ENCODE peak calls at places on chromosome 11, in four cellular contexts. One of them, this sample, is unnamed.

GRCh38 chr11:134125507-134125906 is 56.6 kb downstream of the JAM3 start:
- DNase-seq in lower lobe of right lung: no peak
- DNase-seq in fibroblast of lung: peak; percentile 18
- DNase-seq in body of pancreas: no peak
- DNase-seq in this sample: no peak

GRCh38 chr11:61871158-61871597 is 20.2 kb downstream of the FADS3 start:
- DNase-seq in body of pancreas: peak; percentile 72
- DNase-seq in fibroblast of lung: peak; percentile 75
- DNase-seq in lower lobe of right lung: peak; percentile 80
- DNase-seq in this sample: peak; percentile 88

GRCh38 chr11:56961609-56962008 is 27.1 kb upstream of the OR5AK2 start:
- DNase-seq in lower lobe of right lung: no peak
- DNase-seq in body of pancreas: no peak
- DNase-seq in fibroblast of lung: no peak
- DNase-seq in this sample: no peak

GRCh38 chr11:133947298-133947905 is 9.4 kb downstream of the IGSF9B start:
- DNase-seq in lower lobe of right lung: no peak
- DNase-seq in body of pancreas: no peak
- DNase-seq in fibroblast of lung: peak; percentile 29
- DNase-seq in this sample: peak; percentile 64

GRCh38 chr11:135069043-135069442 is 657.0 kb upstream of the B3GAT1 start:
- DNase-seq in body of pancreas: no peak
- DNase-seq in fibroblast of lung: no peak
- DNase-seq in lower lobe of right lung: no peak
- DNase-seq in this sample: no peak

GRCh38 chr11:123264431-123264780 is 69.4 kb upstream of the CLMP start:
- DNase-seq in body of pancreas: no peak
- DNase-seq in lower lobe of right lung: no peak
- DNase-seq in fibroblast of lung: no peak
- DNase-seq in this sample: no peak

GRCh38 chr11:36431429-36432092 is 78.5 kb downstream of the TRAF6 start:
- DNase-seq in fibroblast of lung: peak; percentile 95
- DNase-seq in body of pancreas: peak; percentile 33
- DNase-seq in lower lobe of right lung: no peak
- DNase-seq in this sample: no peak

GRCh38 chr11:126152586-126152985 is 58.9 kb downstream of the RPUSD4 start:
- DNase-seq in body of pancreas: no peak
- DNase-seq in lower lobe of right lung: no peak
- DNase-seq in fibroblast of lung: no peak
- DNase-seq in this sample: no peak

GRCh38 chr11:130738618-130739017 is 177.7 kb downstream of the SNX19 start:
- DNase-seq in lower lobe of right lung: no peak
- DNase-seq in fibroblast of lung: peak; percentile 41
- DNase-seq in body of pancreas: no peak
- DNase-seq in this sample: no peak

GRCh38 chr11:9264381-9265210 is 554 bp downstream of the DENND5A start:
- DNase-seq in lower lobe of right lung: peak; percentile 83
- DNase-seq in body of pancreas: peak; percentile 42
- DNase-seq in fibroblast of lung: peak; percentile 90
- DNase-seq in this sample: peak; percentile 83

GRCh38 chr11:47413908-47414684 is 5.7 kb downstream of the SLC39A13 start:
- DNase-seq in body of pancreas: no peak
- DNase-seq in lower lobe of right lung: no peak
- DNase-seq in fibroblast of lung: peak; percentile 84
- DNase-seq in this sample: peak; percentile 72

GRCh38 chr11:119832536-119832935 is 103.5 kb upstream of the NECTIN1 start:
- DNase-seq in fibroblast of lung: no peak
- DNase-seq in body of pancreas: peak; percentile 64
- DNase-seq in lower lobe of right lung: peak; percentile 53
- DNase-seq in this sample: no peak

GRCh38 chr11:13210424-13210823 is 67.2 kb upstream of the BMAL1 start:
- DNase-seq in fibroblast of lung: peak; percentile 86
- DNase-seq in body of pancreas: peak; percentile 69
- DNase-seq in lower lobe of right lung: peak; percentile 56
- DNase-seq in this sample: no peak

GRCh38 chr11:96707273-96707672 is 317.5 kb downstream of the JRKL start:
- DNase-seq in body of pancreas: no peak
- DNase-seq in lower lobe of right lung: no peak
- DNase-seq in fibroblast of lung: no peak
- DNase-seq in this sample: no peak

GRCh38 chr11:70517996-70518907 is 119.9 kb downstream of the CTTN start:
- DNase-seq in lower lobe of right lung: no peak
- DNase-seq in fibroblast of lung: peak; percentile 15
- DNase-seq in body of pancreas: no peak
- DNase-seq in this sample: peak; percentile 33

GRCh38 chr11:104523611-104524010 is 359.7 kb upstream of the PDGFD start:
- DNase-seq in lower lobe of right lung: no peak
- DNase-seq in fibroblast of lung: no peak
- DNase-seq in body of pancreas: no peak
- DNase-seq in this sample: no peak

GRCh38 chr11:57379732-57380131 is 1.2 kb downstream of the PRG3 start:
- DNase-seq in lower lobe of right lung: no peak
- DNase-seq in fibroblast of lung: peak; percentile 29
- DNase-seq in body of pancreas: no peak
- DNase-seq in this sample: no peak

GRCh38 chr11:61572913-61573312 is 8.0 kb downstream of the SYT7 start:
- DNase-seq in lower lobe of right lung: no peak
- DNase-seq in fibroblast of lung: no peak
- DNase-seq in body of pancreas: no peak
- DNase-seq in this sample: no peak

GRCh38 chr11:9313648-9314290 is 624 bp downstream of the TMEM41B start:
- DNase-seq in fibroblast of lung: peak; percentile 6
- DNase-seq in lower lobe of right lung: no peak
- DNase-seq in body of pancreas: no peak
- DNase-seq in this sample: no peak

GRCh38 chr11:69209936-69210659 is 54.4 kb downstream of the SMIM38 start:
- DNase-seq in body of pancreas: peak; percentile 51
- DNase-seq in fibroblast of lung: no peak
- DNase-seq in lower lobe of right lung: no peak
- DNase-seq in this sample: peak; percentile 55

GRCh38 chr11:129947474-129947873 is 52.1 kb upstream of the NFRKB start:
- DNase-seq in lower lobe of right lung: no peak
- DNase-seq in body of pancreas: no peak
- DNase-seq in fibroblast of lung: no peak
- DNase-seq in this sample: no peak

GRCh38 chr11:124745270-124745834 is 5.6 kb downstream of the NRGN start:
- DNase-seq in body of pancreas: no peak
- DNase-seq in fibroblast of lung: no peak
- DNase-seq in lower lobe of right lung: no peak
- DNase-seq in this sample: no peak

GRCh38 chr11:124746621-124747243 is 5.3 kb downstream of the VSIG2 start:
- DNase-seq in fibroblast of lung: peak; percentile 76
- DNase-seq in lower lobe of right lung: peak; percentile 91
- DNase-seq in body of pancreas: peak; percentile 87
- DNase-seq in this sample: peak; percentile 94

GRCh38 chr11:124748100-124748418 is 4.0 kb downstream of the VSIG2 start:
- DNase-seq in body of pancreas: no peak
- DNase-seq in fibroblast of lung: no peak
- DNase-seq in lower lobe of right lung: no peak
- DNase-seq in this sample: no peak

GRCh38 chr11:124747406-124748099 is 4.5 kb downstream of the VSIG2 start:
- DNase-seq in fibroblast of lung: no peak
- DNase-seq in lower lobe of right lung: no peak
- DNase-seq in body of pancreas: no peak
- DNase-seq in this sample: no peak

GRCh38 chr11:124745835-124746620 is 6.0 kb downstream of the VSIG2 start:
- DNase-seq in fibroblast of lung: no peak
- DNase-seq in lower lobe of right lung: no peak
- DNase-seq in body of pancreas: peak; percentile 44
- DNase-seq in this sample: no peak
- TF ChIP-seq CTCF in fibroblast of lung: peak; percentile 44
- TF ChIP-seq CTCF in lower lobe of right lung: no peak
- TF ChIP-seq CTCF in body of pancreas: peak; percentile 38
- TF ChIP-seq CTCF in this sample: no peak

GRCh38 chr11:114088216-114088615 is 28.7 kb downstream of the ZBTB16 start:
- DNase-seq in fibroblast of lung: no peak
- DNase-seq in body of pancreas: no peak
- DNase-seq in lower lobe of right lung: no peak
- DNase-seq in this sample: no peak

GRCh38 chr11:114087028-114087427 is 27.5 kb downstream of the ZBTB16 start:
- DNase-seq in fibroblast of lung: no peak
- DNase-seq in lower lobe of right lung: no peak
- DNase-seq in body of pancreas: no peak
- DNase-seq in this sample: no peak

GRCh38 chr11:114090225-114090624 is 30.7 kb downstream of the ZBTB16 start:
- DNase-seq in body of pancreas: no peak
- DNase-seq in fibroblast of lung: no peak
- DNase-seq in lower lobe of right lung: no peak
- DNase-seq in this sample: no peak

GRCh38 chr11:114089748-114090147 is 30.2 kb downstream of the ZBTB16 start:
- DNase-seq in body of pancreas: peak; percentile 58
- DNase-seq in fibroblast of lung: no peak
- DNase-seq in lower lobe of right lung: no peak
- DNase-seq in this sample: no peak

DNA sequence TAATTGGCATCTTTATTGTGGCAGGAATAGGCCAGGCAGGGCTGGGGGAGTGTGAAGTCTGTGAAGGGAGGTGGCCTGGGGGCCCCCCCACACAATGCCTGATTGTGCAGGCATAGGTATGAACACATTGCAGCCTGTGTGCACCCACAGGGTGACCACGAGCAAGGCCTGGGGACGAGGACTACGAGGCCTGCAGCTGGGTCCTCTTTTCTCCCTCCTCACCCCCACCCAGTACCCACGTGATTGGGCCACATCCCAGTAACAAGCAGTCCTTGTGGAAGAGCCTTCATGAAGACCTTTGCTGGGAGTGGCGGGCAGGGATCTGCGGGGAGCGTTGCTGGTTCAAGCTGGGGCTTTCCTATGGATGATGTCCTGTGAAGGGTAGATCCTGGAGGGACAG is 29.3 kb downstream of the ZBTB16 start:
- DNase-seq in fibroblast of lung: no peak
- DNase-seq in body of pancreas: no peak
- DNase-seq in lower lobe of right lung: no peak
- DNase-seq in this sample: no peak
- H3K27ac ChIP-seq in fibroblast of lung: no peak overlapping the region
- H3K27ac ChIP-seq in body of pancreas: peak overlapping the region; percentile 3
- H3K27ac ChIP-seq in lower lobe of right lung: no peak overlapping the region
- H3K27ac ChIP-seq in this sample: no peak overlapping the region

DNA sequence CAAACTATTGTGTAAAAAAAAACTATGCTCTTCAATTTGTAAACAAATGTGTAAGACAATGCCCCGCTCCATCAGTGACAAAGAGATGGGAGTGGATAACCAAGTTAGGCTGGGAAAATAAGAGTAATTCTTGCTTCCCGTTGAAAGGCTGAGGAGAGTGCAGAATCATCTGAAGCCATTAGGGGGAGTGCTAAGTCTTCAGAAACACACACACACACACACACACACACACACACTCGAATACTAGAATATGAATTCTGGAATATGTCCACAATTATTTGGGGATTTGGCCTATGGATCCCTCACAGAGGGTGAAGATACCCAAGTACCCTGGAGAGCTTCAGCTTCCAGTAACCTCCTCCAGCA is 27.8 kb upstream of the ROBO3 start:
- DNase-seq in fibroblast of lung: peak; percentile 93
- DNase-seq in lower lobe of right lung: no peak
- DNase-seq in body of pancreas: no peak
- DNase-seq in this sample: no peak
- H3K4me1 ChIP-seq in fibroblast of lung: peaks cover 7% of the 10 kb centered on the region
- H3K4me1 ChIP-seq in lower lobe of right lung: peaks cover 23% of the 10 kb centered on the region
- H3K4me1 ChIP-seq in body of pancreas: peaks cover 12% of the 10 kb centered on the region
- H3K4me1 ChIP-seq in this sample: peaks cover 23% of the 10 kb centered on the region

DNA sequence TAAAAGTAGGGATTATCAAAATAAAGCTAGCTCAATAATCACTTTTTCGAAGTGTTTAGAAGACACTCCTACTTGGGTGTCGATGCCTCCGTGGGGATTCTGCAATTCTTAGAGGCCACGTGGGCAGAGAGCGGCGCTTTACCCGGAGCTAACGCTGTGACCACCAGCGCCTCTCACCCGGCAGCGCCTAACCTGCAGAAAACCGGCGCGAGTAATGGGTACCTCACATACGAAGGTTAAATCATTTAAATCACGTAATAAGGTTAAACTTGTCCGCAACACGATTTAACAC is 547 bp downstream of the TAF1D start:
- DNase-seq in lower lobe of right lung: peak; percentile 77
- DNase-seq in body of pancreas: peak; percentile 49
- DNase-seq in fibroblast of lung: peak; percentile 68
- DNase-seq in this sample: peak; percentile 81
- TF ChIP-seq CTCF in lower lobe of right lung: no peak
- TF ChIP-seq CTCF in body of pancreas: no peak
- TF ChIP-seq CTCF in fibroblast of lung: no peak
- TF ChIP-seq CTCF in this sample: no peak

GRCh38 chr11:12076840-12077534 is 33.4 kb upstream of the MICAL2 start:
- DNase-seq in lower lobe of right lung: no peak
- DNase-seq in body of pancreas: no peak
- DNase-seq in fibroblast of lung: no peak
- DNase-seq in this sample: no peak
- H3K27ac ChIP-seq in lower lobe of right lung: peak overlapping the region; percentile 70
- H3K27ac ChIP-seq in body of pancreas: no peak overlapping the region
- H3K27ac ChIP-seq in fibroblast of lung: peak overlapping the region; percentile 99
- H3K27ac ChIP-seq in this sample: peak overlapping the region; percentile 80

GRCh38 chr11:10623797-10624761 is 55.6 kb upstream of the LYVE1 start:
- DNase-seq in body of pancreas: no peak
- DNase-seq in lower lobe of right lung: peak; percentile 80
- DNase-seq in fibroblast of lung: peak; percentile 32
- DNase-seq in this sample: peak; percentile 86
- H3K4me1 ChIP-seq in body of pancreas: no peaks in the 10 kb centered on the region
- H3K4me1 ChIP-seq in lower lobe of right lung: peaks cover 33% of the 10 kb centered on the region
- H3K4me1 ChIP-seq in fibroblast of lung: no peaks in the 10 kb centered on the region
- H3K4me1 ChIP-seq in this sample: peaks cover 13% of the 10 kb centered on the region

GRCh38 chr11:122071680-122072321 is 44.2 kb downstream of the BLID start:
- DNase-seq in lower lobe of right lung: no peak
- DNase-seq in fibroblast of lung: no peak
- DNase-seq in body of pancreas: no peak
- DNase-seq in this sample: no peak
- TF ChIP-seq CTCF in lower lobe of right lung: no peak
- TF ChIP-seq CTCF in fibroblast of lung: no peak
- TF ChIP-seq CTCF in body of pancreas: no peak
- TF ChIP-seq CTCF in this sample: no peak

GRCh38 chr11:102416974-102417373 is 35.6 kb downstream of the TMEM123 start:
- DNase-seq in body of pancreas: no peak
- DNase-seq in fibroblast of lung: no peak
- DNase-seq in lower lobe of right lung: no peak
- DNase-seq in this sample: no peak
- H3K27ac ChIP-seq in body of pancreas: no peak overlapping the region
- H3K27ac ChIP-seq in fibroblast of lung: no peak overlapping the region
- H3K27ac ChIP-seq in lower lobe of right lung: no peak overlapping the region
- H3K27ac ChIP-seq in this sample: no peak overlapping the region